ENCODE peak calls at places on chromosomes 3 and 15, in five cellular contexts. I, M, X, W and C are unnamed samples.

GRCh38 chr15:25886498-25887140 is 23.5 kb upstream of the ATP10A start:
- DNase-seq in I (peak; percentile 87), W (no peak), X (no peak), M (peak; percentile 38), C (no peak)

GRCh38 chr3:71585891-71586809 is 2.6 kb upstream of the FOXP1 start:
- DNase-seq in W (no peak), I (no peak), X (peak; percentile 29), M (peak; percentile 14), C (no peak)

GRCh38 chr3:196763179-196763578 is 23.5 kb downstream of the PAK2 start:
- DNase-seq in I (no peak), X (no peak), W (no peak), M (no peak), C (no peak)

GRCh38 chr3:12991861-12992281 is 81.4 kb downstream of the IQSEC1 start:
- DNase-seq in X (no peak), W (no peak), I (no peak), M (peak; percentile 76), C (no peak)

GRCh38 chr3:70930066-70930465 is 617.6 kb upstream of the MDFIC2 start:
- DNase-seq in I (no peak), X (no peak), M (no peak), W (no peak), C (no peak)

GRCh38 chr3:161531930-161532329 is 35.3 kb downstream of the OTOL1 start:
- DNase-seq in X (no peak), M (no peak), W (no peak), I (no peak), C (no peak)

GRCh38 chr3:146269271-146269670 is 18.4 kb upstream of the PLSCR4 start:
- DNase-seq in I (no peak), W (no peak), M (no peak), X (no peak), C (no peak)

GRCh38 chr15:64017082-64017588 is 29.1 kb downstream of the DAPK2 start:
- DNase-seq in M (no peak), W (no peak), X (no peak), I (no peak), C (no peak)

GRCh38 chr3:197338586-197338985 is 40.2 kb upstream of the DLG1 start:
- DNase-seq in I (no peak), M (no peak), X (no peak), W (no peak), C (no peak)

GRCh38 chr15:76196286-76196948 is 114.9 kb downstream of the ETFA start:
- DNase-seq in X (peak; percentile 87), W (no peak), I (peak; percentile 46), M (peak; percentile 82), C (peak; percentile 42)

GRCh38 chr15:100775581-100776185 is 103.9 kb upstream of the ALDH1A3 start:
- DNase-seq in X (no peak), I (no peak), W (no peak), M (no peak), C (no peak)

GRCh38 chr3:153045150-153045549 is 116.9 kb upstream of the RAP2B start:
- DNase-seq in X (no peak), I (no peak), W (no peak), M (no peak), C (no peak)

GRCh38 chr3:150759319-150759718 is 3.6 kb downstream of the SIAH2 start:
- DNase-seq in M (no peak), X (no peak), W (no peak), I (no peak), C (no peak)

GRCh38 chr3:123347205-123347604 is 101.7 kb downstream of the ADCY5 start:
- DNase-seq in M (no peak), I (no peak), X (no peak), W (no peak), C (no peak)

GRCh38 chr15:33008284-33009011 is 186.1 kb downstream of the FMN1 start:
- DNase-seq in M (no peak), X (no peak), W (no peak), I (no peak), C (peak; percentile 47)

GRCh38 chr15:92393994-92394326 is 279 bp downstream of the ST8SIA2 start:
- DNase-seq in W (no peak), M (no peak), I (no peak), X (no peak), C (no peak)

GRCh38 chr15:60318236-60318867 is 79.4 kb downstream of the ANXA2 start:
- DNase-seq in W (no peak), I (no peak), M (no peak), X (no peak), C (no peak)

GRCh38 chr3:32154180-32154579 is 47.8 kb downstream of the GPD1L start:
- DNase-seq in M (no peak), X (no peak), I (no peak), W (no peak), C (no peak)

GRCh38 chr15:67784057-67784781 is 41.1 kb upstream of the SKOR1 start:
- DNase-seq in I (no peak), W (no peak), X (no peak), M (no peak), C (no peak)

GRCh38 chr3:5572168-5572567 is 384.7 kb downstream of the EDEM1 start:
- DNase-seq in M (no peak), W (no peak), I (no peak), X (no peak), C (no peak)

GRCh38 chr3:10370429-10370828 is 49.5 kb upstream of the SEC13 start:
- DNase-seq in I (no peak), X (no peak), M (no peak), W (peak; percentile 73), C (no peak)

GRCh38 chr3:163058190-163058854 is 1561.7 kb downstream of the OTOL1 start:
- DNase-seq in W (no peak), M (peak; percentile 39), X (no peak), I (no peak), C (no peak)

DNA sequence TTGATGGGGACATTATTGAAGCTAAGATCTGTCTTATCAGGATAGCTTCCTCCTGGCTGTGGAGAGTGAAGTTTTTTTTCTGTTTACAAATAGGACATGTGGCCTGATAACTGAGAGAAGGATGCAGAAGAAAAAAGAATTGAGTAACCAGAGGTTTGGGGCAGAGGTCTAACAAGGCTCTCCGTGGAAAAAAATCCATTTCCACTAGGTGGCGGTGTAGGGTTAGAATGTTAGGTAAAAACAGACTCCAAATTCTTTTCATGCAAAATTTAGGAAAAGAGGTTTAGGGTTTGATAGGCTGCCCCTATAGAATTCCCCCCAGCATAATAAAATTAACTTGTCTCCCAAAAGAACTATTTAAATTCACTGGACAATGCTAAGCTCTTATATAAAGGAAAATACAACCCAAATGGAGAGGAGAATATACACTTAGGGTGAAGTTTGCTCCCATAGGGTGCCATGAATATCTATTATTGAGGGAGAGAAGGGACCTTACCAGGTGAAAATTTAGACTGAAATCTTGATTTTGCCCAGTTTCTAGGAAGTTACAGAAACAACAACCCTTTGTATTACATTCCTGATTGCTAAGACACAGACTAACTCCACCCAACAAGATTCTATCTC is 1560.4 kb downstream of the OTOL1 start:
- DNase-seq in X (no peak), W (no peak), M (peak; percentile 56), I (no peak), C (no peak)
- TF ChIP-seq CTCF in X (peak; percentile 51), W (peak; percentile 58), M (peak; percentile 46), I (peak; percentile 45), C (no peak)

DNA sequence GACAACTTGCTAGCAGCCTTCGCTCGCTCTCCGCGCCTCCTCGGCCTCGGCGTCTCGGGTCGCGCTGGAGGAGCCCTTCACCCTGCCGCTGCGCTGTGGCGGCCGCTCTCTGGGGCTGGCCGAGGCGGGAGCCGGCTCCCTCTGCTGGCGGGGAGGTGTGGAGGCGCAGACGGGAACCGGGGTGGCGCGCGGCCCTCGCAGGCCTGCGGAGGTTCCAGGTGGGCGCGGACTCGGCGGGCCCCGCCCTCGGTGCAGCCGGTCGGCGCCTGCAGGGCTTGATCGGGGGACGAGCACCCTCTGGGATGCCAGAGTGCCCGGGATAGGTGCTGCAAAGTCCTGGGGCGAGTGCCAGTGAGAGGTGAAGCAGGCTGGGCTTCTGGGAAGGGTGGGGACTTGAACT is 989.9 kb downstream of the ROBO2 start:
- DNase-seq in W (no peak), X (no peak), I (no peak), M (no peak), C (no peak)
- TF ChIP-seq CTCF in W (no peak), X (no peak), I (no peak), M (no peak), C (no peak)

DNA sequence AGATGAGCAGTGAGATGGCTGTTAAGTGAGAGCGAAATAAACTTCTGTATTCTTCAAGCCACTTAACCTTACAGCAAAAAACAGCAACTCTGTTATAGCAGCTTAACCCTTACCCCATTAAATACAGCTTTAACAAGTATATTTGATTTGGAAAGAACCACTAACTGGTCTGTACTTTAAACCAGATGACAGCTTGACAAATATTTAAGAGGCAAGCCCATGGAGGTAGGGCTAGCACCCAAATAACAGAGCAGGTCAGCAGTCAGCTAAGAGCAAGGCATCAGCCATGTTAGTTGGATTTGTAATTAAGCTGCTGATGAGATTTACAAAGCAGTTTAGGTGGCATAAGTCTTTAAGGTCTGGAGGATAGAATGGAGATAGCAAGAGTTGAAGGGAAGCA is 3.5 kb downstream of the LZTFL1 start:
- DNase-seq in X (no peak), I (no peak), W (no peak), M (no peak), C (no peak)
- TF ChIP-seq CTCF in X (no peak), I (no peak), W (no peak), M (no peak), C (no peak)

GRCh38 chr15:95825672-95826387 is 504.7 kb upstream of the NR2F2 start:
- DNase-seq in X (no peak), W (no peak), I (no peak), M (no peak), C (no peak)

GRCh38 chr15:95826388-95826781 is 504.1 kb upstream of the NR2F2 start:
- DNase-seq in W (no peak), I (no peak), X (no peak), M (no peak), C (no peak)

GRCh38 chr15:95829062-95829461 is 501.4 kb upstream of the NR2F2 start:
- DNase-seq in I (no peak), X (no peak), M (no peak), W (no peak), C (no peak)

GRCh38 chr15:95825198-95825597 is 505.3 kb upstream of the NR2F2 start:
- DNase-seq in I (no peak), X (no peak), W (no peak), M (no peak), C (no peak)

GRCh38 chr15:95826831-95827230 is 503.7 kb upstream of the NR2F2 start:
- DNase-seq in W (no peak), I (no peak), X (no peak), M (no peak), C (no peak)
- TF ChIP-seq CTCF in W (no peak), I (no peak), X (no peak), M (no peak), C (no peak)

DNA sequence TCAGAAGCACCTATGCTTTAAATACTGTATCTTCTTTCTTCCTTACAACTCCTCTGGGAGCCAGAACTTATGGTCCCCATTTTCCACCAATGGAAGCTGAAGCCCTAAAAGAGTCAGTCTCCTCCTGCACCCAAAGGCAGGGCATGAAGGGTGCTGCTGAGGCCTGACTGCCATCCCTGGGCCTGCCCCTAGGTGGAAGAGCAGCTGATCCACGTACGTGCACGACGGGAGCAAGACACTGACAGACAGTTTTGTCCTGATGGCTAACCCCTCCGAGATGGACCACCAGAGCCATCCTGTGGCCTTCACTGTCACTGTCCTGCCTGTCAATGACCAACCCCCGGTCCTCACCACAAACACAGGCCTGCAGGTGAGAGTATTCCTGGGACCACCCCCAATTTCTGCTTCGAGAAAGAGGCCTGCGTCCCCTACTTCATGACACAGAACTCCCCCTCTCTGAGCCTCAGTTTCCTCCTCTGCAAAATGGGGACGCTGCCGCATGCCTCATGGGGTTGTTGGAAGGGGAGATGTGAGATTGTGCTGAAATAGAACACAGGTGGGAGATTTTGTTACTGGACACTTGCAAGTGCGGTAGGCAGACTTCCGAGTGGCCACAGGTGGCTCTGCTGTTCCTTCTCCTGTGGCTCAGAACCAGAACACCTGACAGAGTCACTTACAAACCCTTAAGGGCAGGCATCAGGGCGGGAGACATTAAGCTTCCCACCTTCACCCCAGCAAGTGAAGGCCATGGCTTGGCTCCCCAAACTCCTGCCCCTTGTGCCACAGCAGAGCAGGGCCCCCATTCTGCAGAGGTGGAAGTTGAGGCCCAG is 175.4 kb downstream of the TBC1D2B start:
- DNase-seq in X (no peak), M (no peak), W (no peak), I (peak; percentile 23), C (no peak)
- TF ChIP-seq CTCF in X (no peak), M (no peak), W (no peak), I (no peak), C (peak; percentile 21)